ENCODE peak calls at places on chromosomes 2 and 18, in five cellular contexts. I is pancreas, O is HepG2, Q is HCT116, P is colonic mucosa. K is an unnamed sample. For H3K9me3, the result is how much of the 10 kb centered on the place peaks cover.

GRCh38 chr18:11029021-11029420 is 120.3 kb downstream of the PIEZO2 start:
- DNase-seq in P (no peak), I (no peak), O (no peak), Q (no peak), K (no peak)

GRCh38 chr2:110853516-110853915 is 121.1 kb downstream of the ACOXL start:
- DNase-seq in O (peak), I (no peak), Q (peak), P (peak), K (no peak)

GRCh38 chr18:33951031-33951430 is 273.7 kb downstream of the NOL4 start:
- DNase-seq in I (no peak), O (no peak), Q (no peak), P (no peak), K (no peak)

GRCh38 chr2:202574541-202574940 is 60.2 kb upstream of the FAM117B start:
- DNase-seq in I (no peak), Q (no peak), P (no peak), O (peak), K (no peak)

GRCh38 chr18:77209587-77209986 is 40.1 kb upstream of the GALR1 start:
- DNase-seq in O (no peak), I (no peak), Q (no peak), P (no peak), K (no peak)

GRCh38 chr2:160751021-160751420 is 257.4 kb upstream of the RBMS1 start:
- DNase-seq in I (no peak), Q (no peak), P (no peak), O (no peak), K (no peak)

GRCh38 chr2:237056271-237056875 is 29.3 kb upstream of the COPS8 start:
- DNase-seq in P (no peak), Q (no peak), O (no peak), I (no peak), K (no peak)

GRCh38 chr2:120204022-120204405 is 19.2 kb downstream of the TMEM185B start:
- DNase-seq in Q (no peak), I (no peak), O (peak), P (no peak), K (no peak)

GRCh38 chr2:239827511-239827865 is 197.7 kb downstream of the NDUFA10 start:
- DNase-seq in Q (no peak), P (no peak), O (no peak), I (no peak), K (peak)

GRCh38 chr2:120772261-120772660 is 36.6 kb downstream of the GLI2 start:
- DNase-seq in Q (no peak), P (no peak), O (no peak), I (peak), K (peak)

DNA sequence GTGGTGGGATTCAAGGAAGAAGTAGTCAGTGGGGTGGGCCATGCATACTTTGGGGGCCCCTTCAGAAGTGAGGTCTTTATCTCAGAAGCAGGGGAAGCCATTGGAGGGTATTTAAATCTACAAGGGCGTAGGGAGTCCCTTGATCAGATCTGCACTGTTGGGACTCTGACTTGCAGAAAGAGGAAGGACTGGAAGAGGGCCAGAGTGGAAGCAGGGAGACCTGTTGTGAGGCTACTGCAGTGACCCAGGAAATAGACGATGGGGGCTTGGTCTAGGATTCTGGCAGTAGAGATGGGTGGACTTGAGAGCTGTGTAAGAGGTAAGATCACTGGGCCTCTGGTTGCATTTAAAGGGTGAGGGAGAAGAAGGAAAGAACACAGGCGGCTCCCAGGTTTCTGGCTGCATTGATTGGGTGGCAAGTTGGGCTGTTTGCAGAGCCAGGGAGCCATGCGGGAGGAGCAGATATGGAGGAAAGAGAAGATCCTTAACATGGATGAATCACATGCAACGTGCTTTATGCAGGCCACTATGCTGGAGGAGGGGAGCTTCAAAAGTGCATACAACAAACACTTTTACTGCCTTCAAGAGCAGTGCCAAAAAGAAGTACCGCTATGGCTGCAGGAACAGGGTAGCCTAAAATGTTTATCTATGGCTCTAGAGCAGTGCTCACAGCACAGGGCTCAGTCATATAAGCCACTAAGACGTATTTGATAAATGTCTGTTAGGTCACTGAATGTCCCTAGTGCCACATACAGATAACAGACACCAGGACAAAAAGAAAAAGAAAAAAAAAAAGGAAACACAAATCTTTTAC is 2.3 kb downstream of the SFXN5 start:
- DNase-seq in P (no peak), Q (no peak), I (no peak), O (no peak), K (no peak)
- H3K4me3 ChIP-seq in P (no peak), Q (peak), I (no peak), O (peak), K (peak)

GRCh38 chr2:215713393-215713792 is 277.5 kb upstream of the FN1 start:
- DNase-seq in O (peak), I (no peak), P (no peak), Q (no peak), K (no peak)
- H3K27ac ChIP-seq in O (peak), I (no peak), P (no peak), Q (no peak), K (peak)

DNA sequence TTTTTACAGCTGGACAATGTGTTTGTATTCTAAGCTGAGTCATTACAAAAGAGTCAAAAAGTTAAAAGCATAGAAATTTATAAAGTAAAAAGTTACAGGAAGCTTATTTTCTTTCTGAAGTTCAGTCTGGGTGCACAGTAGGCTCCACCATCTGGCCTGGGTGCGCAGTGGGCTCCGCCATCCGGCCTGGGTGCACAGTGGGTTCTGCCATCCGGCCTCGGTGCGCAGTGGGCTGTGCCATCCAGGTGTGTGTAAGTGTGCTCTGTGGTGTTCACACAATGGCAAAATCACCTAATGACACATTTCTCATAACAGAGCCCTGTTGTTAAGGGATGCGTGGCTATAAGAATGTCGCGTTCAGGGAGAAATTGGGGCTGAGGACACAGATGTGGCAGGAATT is 195.5 kb downstream of the ANKRD30B start:
- DNase-seq in I (no peak), Q (no peak), P (no peak), O (no peak), K (no peak)
- H3K9me3 ChIP-seq in I (under half), Q (under half), P (under half), O (under half), K (under half)

DNA sequence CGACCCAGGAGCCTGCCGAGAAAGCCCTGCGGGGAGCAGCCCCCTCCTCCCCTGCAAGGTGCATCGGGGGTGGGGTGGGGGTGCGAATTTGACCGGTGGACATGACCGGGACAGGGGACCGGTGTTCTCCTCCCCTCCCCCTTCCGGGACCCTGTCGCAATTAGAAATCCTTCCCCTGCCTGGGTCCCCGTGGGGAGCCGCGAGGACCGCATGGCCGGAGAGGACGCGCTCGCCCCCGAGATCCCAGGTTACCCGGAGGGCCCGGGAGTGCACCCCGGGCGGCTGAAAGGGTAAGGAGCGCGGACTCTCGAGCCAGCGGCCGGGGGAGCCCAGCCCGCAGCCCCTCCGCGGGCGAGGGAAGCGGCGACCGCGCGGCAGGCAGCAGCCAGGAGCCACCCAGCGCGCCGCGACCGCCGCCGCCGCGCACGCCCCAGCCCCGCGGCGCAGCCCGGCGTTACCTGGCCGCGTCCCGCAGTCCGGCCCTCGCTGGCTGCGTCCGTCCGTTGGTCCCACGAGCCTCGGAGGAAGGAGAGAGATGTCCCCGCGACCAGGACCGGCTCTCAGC is 477 bp downstream of the DLGAP1 start:
- DNase-seq in P (no peak), O (no peak), Q (no peak), I (no peak), K (peak)
- H3K4me3 ChIP-seq in P (peak), O (no peak), Q (no peak), I (peak), K (peak)

GRCh38 chr2:100823665-100824438 is 3.9 kb downstream of the NPAS2 start:
- DNase-seq in O (peak), P (no peak), I (no peak), Q (no peak), K (no peak)
- H3K27ac ChIP-seq in O (peak), P (no peak), I (no peak), Q (no peak), K (peak)

GRCh38 chr2:89818873-89819272 is 1127.4 kb downstream of the RPIA start:
- DNase-seq in P (no peak), I (no peak), Q (no peak), O (no peak), K (no peak)

GRCh38 chr2:89820248-89820647 is 1128.8 kb downstream of the RPIA start:
- DNase-seq in P (no peak), I (no peak), O (no peak), Q (no peak), K (no peak)

GRCh38 chr2:89819809-89820208 is 1128.3 kb downstream of the RPIA start:
- DNase-seq in I (no peak), O (no peak), P (no peak), Q (no peak), K (no peak)

GRCh38 chr2:89823556-89823955 is 1132.1 kb downstream of the RPIA start:
- DNase-seq in P (no peak), O (no peak), Q (no peak), I (no peak), K (no peak)

DNA sequence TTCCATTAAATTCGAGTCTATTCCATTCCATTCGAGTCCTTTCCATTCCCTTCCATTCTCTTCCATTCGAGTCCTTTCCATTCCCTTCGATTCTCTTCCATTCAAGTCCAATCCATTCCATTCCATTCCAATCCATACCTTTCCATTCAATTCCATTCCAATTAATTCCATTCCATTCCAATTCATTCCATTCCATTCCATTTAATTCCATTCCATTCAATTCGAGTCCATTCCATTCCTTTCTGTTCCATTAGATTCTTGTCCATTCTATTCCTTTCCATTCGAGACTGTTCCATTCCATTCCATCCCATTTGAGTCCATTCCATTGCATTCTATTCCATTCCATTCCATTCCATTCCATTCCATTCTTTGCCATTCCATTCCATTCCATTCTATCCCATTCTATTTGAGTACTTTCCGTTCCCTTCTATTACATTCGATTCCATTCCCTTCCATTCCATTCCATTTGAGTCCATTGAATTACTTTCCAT is 1130.0 kb downstream of the RPIA start:
- DNase-seq in P (no peak), Q (no peak), O (no peak), I (no peak), K (no peak)
- H3K9me3 ChIP-seq in P (under half), Q (half or more), O (under half), I (under half), K (under half)

DNA sequence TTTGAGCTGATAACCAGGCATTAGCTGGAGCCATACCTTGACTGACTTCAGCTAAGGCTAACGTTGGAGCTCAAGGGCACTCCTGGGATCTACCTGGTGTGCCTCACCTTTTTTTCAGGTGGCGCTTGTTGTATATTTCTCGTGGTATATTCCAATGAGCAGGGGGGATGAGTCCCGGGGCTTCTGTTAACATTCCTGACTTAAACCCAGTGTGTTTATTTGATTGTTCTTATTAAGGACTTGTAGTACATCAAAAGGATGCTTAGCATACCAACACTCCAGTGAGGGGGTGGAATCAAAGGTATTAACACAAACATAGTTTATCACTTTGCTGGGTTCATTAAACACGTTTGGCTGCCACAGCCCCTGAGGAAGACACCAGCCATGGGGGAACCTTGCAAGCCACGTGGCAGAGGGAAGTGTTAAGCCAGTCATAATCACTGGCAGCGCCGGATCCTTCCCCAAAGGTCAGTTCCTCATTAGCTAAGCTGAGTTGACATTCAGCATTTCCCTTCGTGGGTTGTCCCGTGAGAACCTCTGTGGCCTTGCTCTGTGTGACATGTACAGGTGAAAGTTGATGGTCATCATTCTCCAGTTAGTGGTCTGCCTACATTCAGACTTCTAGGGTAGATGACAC is 119.5 kb upstream of the MCFD2 start:
- DNase-seq in P (no peak), I (peak), O (peak), Q (no peak), K (peak)
- H3K4me3 ChIP-seq in P (no peak), I (no peak), O (peak), Q (peak), K (no peak)

K was measured in aorta.